ENCODE peak calls at places on chromosomes 6 and 20, in eight cellular contexts. G is mucosa of descending colon, T is SJSA1, C is ascending aorta, K is brain microvascular endothelial cell, L is right cardiac atrium, H is adrenal gland, X is AG10803. B is an unnamed sample.

GRCh38 chr6:44051516-44051915 is 75.7 kb downstream of the MRPL14 start:
- DNase-seq in K (peak; percentile 80), G (no peak), C (no peak), T (peak; percentile 74), H (peak; percentile 70), L (peak; percentile 78), X (peak; percentile 71), B (no peak)

GRCh38 chr20:37471741-37472235 is 49.3 kb upstream of the NNAT start:
- DNase-seq in C (no peak), K (no peak), H (no peak), T (no peak), L (no peak), X (no peak), G (no peak), B (no peak)

GRCh38 chr20:58659841-58660240 is 8.8 kb downstream of the STX16 start:
- DNase-seq in H (no peak), L (no peak), C (no peak), X (no peak), G (no peak), T (no peak), K (no peak), B (no peak)

GRCh38 chr6:69622230-69622629 is 174.6 kb downstream of the LMBRD1 start:
- DNase-seq in H (no peak), K (no peak), T (no peak), X (no peak), L (no peak), G (no peak), C (no peak), B (no peak)

GRCh38 chr20:18984238-18985200 is 170.9 kb downstream of the SCP2D1 start:
- DNase-seq in K (no peak), C (no peak), X (no peak), H (no peak), T (no peak), G (no peak), L (peak; percentile 63), B (no peak)

GRCh38 chr6:142500265-142500786 is 198.5 kb downstream of the ADGRG6 start:
- DNase-seq in K (no peak), L (no peak), H (no peak), X (peak; percentile 49), C (no peak), T (no peak), G (no peak), B (peak; percentile 43)

GRCh38 chr20:25205277-25206062 is 10.0 kb downstream of the ENTPD6 start:
- DNase-seq in T (no peak), L (peak; percentile 53), X (no peak), K (no peak), H (peak; percentile 19), G (no peak), C (no peak), B (no peak)

GRCh38 chr6:108476381-108476780 is 84.3 kb upstream of the FOXO3 start:
- DNase-seq in H (no peak), G (no peak), X (no peak), C (no peak), L (no peak), T (no peak), K (no peak), B (no peak)

GRCh38 chr6:110363748-110364147 is 5.6 kb upstream of the METTL24 start:
- DNase-seq in C (no peak), X (no peak), H (no peak), T (no peak), G (no peak), K (no peak), L (no peak), B (no peak)

GRCh38 chr20:58438970-58439808 is 50.2 kb downstream of the VAPB start:
- DNase-seq in K (no peak), C (no peak), H (no peak), X (no peak), T (no peak), G (no peak), L (no peak), B (no peak)

GRCh38 chr6:47033029-47033796 is 8.9 kb downstream of the ADGRF1 start:
- DNase-seq in K (no peak), G (no peak), X (no peak), L (no peak), C (no peak), T (no peak), H (no peak), B (no peak)

GRCh38 chr20:14992961-14993360 is 655.5 kb upstream of the FLRT3 start:
- DNase-seq in X (peak; percentile 71), G (no peak), H (no peak), L (no peak), C (no peak), K (no peak), T (no peak), B (peak; percentile 27)

GRCh38 chr6:28537065-28537464 is 11.4 kb downstream of the GPX5 start:
- DNase-seq in K (peak; percentile 45), X (no peak), T (no peak), H (no peak), L (no peak), C (no peak), G (no peak), B (no peak)
- H3K4me3 ChIP-seq in K (peak overlapping the region; percentile 41), X (no peak overlapping the region), T (no peak overlapping the region), H (no peak overlapping the region), L (no peak overlapping the region), C (no peak overlapping the region), G (no peak overlapping the region), B (peak overlapping the region; percentile 32)

GRCh38 chr6:139288496-139289040 is 3.2 kb downstream of the TXLNB start:
- DNase-seq in X (no peak), C (no peak), L (no peak), H (no peak), G (no peak), K (no peak), T (no peak), B (no peak)

GRCh38 chr6:139289233-139289632 is 2.6 kb downstream of the TXLNB start:
- DNase-seq in T (no peak), G (no peak), L (no peak), K (no peak), X (no peak), H (no peak), C (no peak), B (no peak)

GRCh38 chr6:139285590-139285989 is 6.2 kb downstream of the TXLNB start:
- DNase-seq in T (no peak), X (no peak), H (no peak), C (no peak), K (no peak), G (no peak), L (no peak), B (no peak)

GRCh38 chr6:139290787-139291294 is 957 bp downstream of the TXLNB start:
- DNase-seq in T (no peak), K (peak; percentile 40), C (no peak), G (no peak), H (peak; percentile 33), L (no peak), X (peak; percentile 42), B (peak; percentile 31)

GRCh38 chr6:139287868-139288267 is 3.9 kb downstream of the TXLNB start:
- DNase-seq in K (no peak), T (no peak), G (no peak), X (no peak), L (no peak), H (no peak), C (no peak), B (no peak)
- H3K4me3 ChIP-seq in K (no peak overlapping the region), T (no peak overlapping the region), G (no peak overlapping the region), X (no peak overlapping the region), L (no peak overlapping the region), H (no peak overlapping the region), C (no peak overlapping the region), B (no peak overlapping the region)

GRCh38 chr6:83708970-83709747 is at the start of gene SNAP91:
- DNase-seq in G (no peak), H (peak; percentile 23), X (no peak), L (peak; percentile 57), T (no peak), K (no peak), C (no peak), B (no peak)
- H3K4me3 ChIP-seq in G (no peak within 1 kb of the TSS), H (no peak within 1 kb of the TSS), X (peak within 1 kb of the TSS; percentile 38), L (peak within 1 kb of the TSS; percentile 64), T (peak within 1 kb of the TSS; percentile 31), K (peak within 1 kb of the TSS; percentile 50), C (peak within 1 kb of the TSS; percentile 86), B (peak within 1 kb of the TSS; percentile 53)

DNA sequence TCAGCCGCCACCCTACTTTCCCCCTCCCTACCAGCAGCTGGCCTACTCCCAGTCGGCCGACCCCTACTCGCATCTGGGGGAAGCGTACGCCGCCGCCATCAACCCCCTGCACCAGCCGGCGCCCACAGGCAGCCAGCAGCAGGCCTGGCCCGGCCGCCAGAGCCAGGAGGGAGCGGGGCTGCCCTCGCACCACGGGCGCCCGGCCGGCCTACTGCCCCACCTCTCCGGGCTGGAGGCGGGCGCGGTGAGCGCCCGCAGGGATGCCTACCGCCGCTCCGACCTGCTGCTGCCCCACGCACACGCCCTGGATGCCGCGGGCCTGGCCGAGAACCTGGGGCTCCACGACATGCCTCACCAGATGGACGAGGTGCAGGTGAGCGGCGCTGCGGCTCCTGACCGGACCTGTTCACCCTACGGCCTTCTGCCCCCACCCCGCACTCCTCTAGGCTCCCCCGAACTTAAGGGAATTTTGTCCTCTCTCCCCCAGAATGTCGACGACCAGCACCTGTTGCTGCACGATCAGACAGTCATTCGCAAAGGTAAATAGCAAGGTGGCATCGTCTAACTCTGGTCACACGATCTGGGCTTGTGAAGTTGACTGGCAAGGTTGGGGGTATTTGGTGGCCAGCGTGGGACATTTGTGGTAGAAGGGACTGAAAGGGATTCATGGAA is 2.3 kb downstream of the TFAP2C start:
- DNase-seq in G (peak; percentile 27), K (no peak), T (no peak), H (no peak), X (no peak), C (no peak), L (no peak), B (no peak)
- H3K4me3 ChIP-seq in G (no peak overlapping the region), K (peak overlapping the region; percentile 56), T (no peak overlapping the region), H (no peak overlapping the region), X (peak overlapping the region; percentile 98), C (no peak overlapping the region), L (no peak overlapping the region), B (peak overlapping the region; percentile 47)

DNA sequence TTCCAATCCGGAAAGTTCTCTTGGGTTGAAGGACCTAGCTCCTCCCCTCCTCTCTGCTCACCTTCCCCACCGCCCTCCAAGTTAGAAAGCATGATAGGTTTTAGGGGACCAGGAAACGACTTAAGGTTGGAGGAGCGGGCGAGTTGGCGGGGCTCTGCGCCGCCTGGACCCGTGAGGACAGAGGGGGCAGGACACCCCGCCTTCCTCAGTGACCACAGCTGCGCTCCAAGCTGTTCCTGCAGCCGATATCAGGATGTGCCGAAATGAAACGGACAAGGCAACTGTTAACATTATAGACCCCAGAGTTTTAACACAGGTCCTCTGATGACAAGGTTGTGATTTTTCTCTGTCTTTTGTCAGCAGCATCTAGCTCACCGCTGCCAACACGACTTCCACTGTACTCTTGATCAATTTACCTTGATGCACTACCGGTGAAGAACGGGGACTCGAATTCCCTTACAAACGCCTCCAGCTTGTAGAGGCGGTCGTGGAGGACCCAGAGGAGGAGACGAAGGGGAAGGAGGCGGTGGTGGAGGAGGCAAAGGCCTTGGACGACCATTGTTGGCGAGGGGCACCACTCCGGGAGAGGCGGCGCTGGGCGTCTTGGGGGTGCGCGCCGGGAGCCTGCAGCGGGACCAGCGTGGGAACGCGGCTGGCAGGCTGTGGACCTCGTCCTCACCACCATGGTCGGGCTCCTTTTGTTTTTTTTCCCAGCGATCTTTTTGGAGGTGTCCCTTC is at the start of gene GRM1:
- DNase-seq in L (no peak), H (no peak), K (no peak), X (no peak), T (peak; percentile 39), C (no peak), G (no peak), B (no peak)
- H3K4me3 ChIP-seq in L (peak within 1 kb of the TSS; percentile 62), H (no peak within 1 kb of the TSS), K (no peak within 1 kb of the TSS), X (peak within 1 kb of the TSS; percentile 5), T (no peak within 1 kb of the TSS), C (peak within 1 kb of the TSS; percentile 36), G (no peak within 1 kb of the TSS), B (no peak within 1 kb of the TSS)

GRCh38 chr20:31475032-31475431 is at the start of the genes DEFB124 and REM1:
- DNase-seq in C (no peak), H (no peak), T (no peak), K (no peak), X (no peak), L (peak; percentile 89), G (peak; percentile 48), B (no peak)
- H3K4me3 ChIP-seq in C (peak within 1 kb of the TSS; percentile 82), H (no peak within 1 kb of the TSS), T (no peak within 1 kb of the TSS), K (peak within 1 kb of the TSS; percentile 5), X (peak within 1 kb of the TSS; percentile 3), L (peak within 1 kb of the TSS; percentile 46), G (no peak within 1 kb of the TSS), B (no peak within 1 kb of the TSS)